ENCODE peak calls at places on chromosomes 5 and 9, in seven cellular contexts. One of them, this sample, is unnamed. For H3K9me3, the result is how much of the 10 kb centered on the place peaks cover.

GRCh38 chr9:124747065-124747464 is 24.0 kb downstream of the NR6A1 start:
- DNase-seq in aorta: no peak
- DNase-seq in adrenal gland: peak
- DNase-seq in PC-9: no peak
- DNase-seq in heart right ventricle: no peak
- DNase-seq in HepG2: no peak
- DNase-seq in GM12878: no peak
- DNase-seq in this sample: no peak

GRCh38 chr5:171907731-171908343 is 98.6 kb downstream of the FBXW11 start:
- DNase-seq in aorta: no peak
- DNase-seq in adrenal gland: peak
- DNase-seq in PC-9: peak
- DNase-seq in heart right ventricle: no peak
- DNase-seq in HepG2: peak
- DNase-seq in GM12878: no peak
- DNase-seq in this sample: no peak

GRCh38 chr9:131478421-131478868 is 24.3 kb upstream of the POMT1 start:
- DNase-seq in aorta: no peak
- DNase-seq in adrenal gland: peak
- DNase-seq in PC-9: peak
- DNase-seq in heart right ventricle: peak
- DNase-seq in HepG2: peak
- DNase-seq in GM12878: no peak
- DNase-seq in this sample: peak

GRCh38 chr9:120612218-120612617 is 32.3 kb upstream of the CDK5RAP2 start:
- DNase-seq in aorta: no peak
- DNase-seq in adrenal gland: no peak
- DNase-seq in PC-9: no peak
- DNase-seq in heart right ventricle: no peak
- DNase-seq in HepG2: no peak
- DNase-seq in GM12878: no peak
- DNase-seq in this sample: no peak

GRCh38 chr9:2291980-2292704 is 277.0 kb downstream of the SMARCA2 start:
- DNase-seq in aorta: no peak
- DNase-seq in adrenal gland: peak
- DNase-seq in PC-9: peak
- DNase-seq in heart right ventricle: no peak
- DNase-seq in HepG2: no peak
- DNase-seq in GM12878: no peak
- DNase-seq in this sample: no peak

GRCh38 chr5:152246401-152246800 is 158.7 kb downstream of the NMUR2 start:
- DNase-seq in aorta: no peak
- DNase-seq in adrenal gland: peak
- DNase-seq in PC-9: no peak
- DNase-seq in heart right ventricle: peak
- DNase-seq in HepG2: peak
- DNase-seq in GM12878: no peak
- DNase-seq in this sample: no peak

GRCh38 chr5:16552666-16553343 is 64.0 kb downstream of the RETREG1 start:
- DNase-seq in aorta: peak
- DNase-seq in adrenal gland: peak
- DNase-seq in PC-9: peak
- DNase-seq in heart right ventricle: peak
- DNase-seq in HepG2: peak
- DNase-seq in GM12878: no peak
- DNase-seq in this sample: peak

GRCh38 chr9:86434039-86434726 is 80.0 kb upstream of the TUT7 start:
- DNase-seq in aorta: peak
- DNase-seq in adrenal gland: peak
- DNase-seq in PC-9: peak
- DNase-seq in heart right ventricle: no peak
- DNase-seq in HepG2: peak
- DNase-seq in GM12878: no peak
- DNase-seq in this sample: no peak

GRCh38 chr5:143338658-143339366 is 64.7 kb downstream of the NR3C1 start:
- DNase-seq in aorta: no peak
- DNase-seq in adrenal gland: no peak
- DNase-seq in PC-9: no peak
- DNase-seq in heart right ventricle: no peak
- DNase-seq in HepG2: no peak
- DNase-seq in GM12878: no peak
- DNase-seq in this sample: no peak

GRCh38 chr5:127871448-127872153 is 168.4 kb downstream of the CCDC192 start:
- DNase-seq in aorta: no peak
- DNase-seq in adrenal gland: peak
- DNase-seq in PC-9: no peak
- DNase-seq in heart right ventricle: no peak
- DNase-seq in HepG2: no peak
- DNase-seq in GM12878: no peak
- DNase-seq in this sample: no peak

GRCh38 chr5:39650234-39650816 is 225.5 kb upstream of the DAB2 start:
- DNase-seq in aorta: no peak
- DNase-seq in adrenal gland: no peak
- DNase-seq in PC-9: no peak
- DNase-seq in heart right ventricle: no peak
- DNase-seq in HepG2: no peak
- DNase-seq in GM12878: no peak
- DNase-seq in this sample: no peak

GRCh38 chr5:166845044-166845443 is 1446.4 kb upstream of the WWC1 start:
- DNase-seq in aorta: no peak
- DNase-seq in adrenal gland: peak
- DNase-seq in PC-9: no peak
- DNase-seq in heart right ventricle: no peak
- DNase-seq in HepG2: no peak
- DNase-seq in GM12878: no peak
- DNase-seq in this sample: no peak

GRCh38 chr9:101414839-101415238 is 16.2 kb downstream of the ZNF189 start:
- DNase-seq in aorta: no peak
- DNase-seq in adrenal gland: no peak
- DNase-seq in PC-9: no peak
- DNase-seq in heart right ventricle: no peak
- DNase-seq in HepG2: no peak
- DNase-seq in GM12878: no peak
- DNase-seq in this sample: no peak
- H3K9me3 ChIP-seq in aorta: under half
- H3K9me3 ChIP-seq in adrenal gland: under half
- H3K9me3 ChIP-seq in PC-9: under half
- H3K9me3 ChIP-seq in heart right ventricle: half or more
- H3K9me3 ChIP-seq in HepG2: under half
- H3K9me3 ChIP-seq in GM12878: under half
- H3K9me3 ChIP-seq in this sample: half or more

DNA sequence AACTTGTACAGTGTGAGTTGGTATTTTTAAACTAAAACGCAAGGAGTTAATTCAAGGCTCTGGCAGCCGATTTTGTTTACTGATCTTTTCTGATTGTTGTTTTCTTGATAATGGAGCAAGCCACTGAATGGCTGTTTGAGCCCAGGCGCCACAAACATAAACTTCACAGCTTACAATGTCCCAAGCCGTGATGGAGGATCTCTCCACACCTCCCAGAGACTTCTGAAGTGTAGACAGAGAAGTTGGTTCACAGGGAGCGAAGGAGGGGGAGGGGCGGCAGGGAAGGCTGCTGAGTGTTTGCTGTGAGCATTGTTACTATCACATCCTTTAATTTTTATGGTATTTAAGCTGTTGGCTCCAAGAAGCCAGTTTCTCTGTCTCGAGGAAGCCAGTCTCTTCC is 14.7 kb downstream of the ISL1 start:
- DNase-seq in aorta: no peak
- DNase-seq in adrenal gland: no peak
- DNase-seq in PC-9: no peak
- DNase-seq in heart right ventricle: no peak
- DNase-seq in HepG2: no peak
- DNase-seq in GM12878: no peak
- DNase-seq in this sample: no peak
- H3K4me3 ChIP-seq in aorta: no peak
- H3K4me3 ChIP-seq in adrenal gland: no peak
- H3K4me3 ChIP-seq in PC-9: no peak
- H3K4me3 ChIP-seq in heart right ventricle: no peak
- H3K4me3 ChIP-seq in HepG2: no peak
- H3K4me3 ChIP-seq in GM12878: no peak
- H3K4me3 ChIP-seq in this sample: no peak

DNA sequence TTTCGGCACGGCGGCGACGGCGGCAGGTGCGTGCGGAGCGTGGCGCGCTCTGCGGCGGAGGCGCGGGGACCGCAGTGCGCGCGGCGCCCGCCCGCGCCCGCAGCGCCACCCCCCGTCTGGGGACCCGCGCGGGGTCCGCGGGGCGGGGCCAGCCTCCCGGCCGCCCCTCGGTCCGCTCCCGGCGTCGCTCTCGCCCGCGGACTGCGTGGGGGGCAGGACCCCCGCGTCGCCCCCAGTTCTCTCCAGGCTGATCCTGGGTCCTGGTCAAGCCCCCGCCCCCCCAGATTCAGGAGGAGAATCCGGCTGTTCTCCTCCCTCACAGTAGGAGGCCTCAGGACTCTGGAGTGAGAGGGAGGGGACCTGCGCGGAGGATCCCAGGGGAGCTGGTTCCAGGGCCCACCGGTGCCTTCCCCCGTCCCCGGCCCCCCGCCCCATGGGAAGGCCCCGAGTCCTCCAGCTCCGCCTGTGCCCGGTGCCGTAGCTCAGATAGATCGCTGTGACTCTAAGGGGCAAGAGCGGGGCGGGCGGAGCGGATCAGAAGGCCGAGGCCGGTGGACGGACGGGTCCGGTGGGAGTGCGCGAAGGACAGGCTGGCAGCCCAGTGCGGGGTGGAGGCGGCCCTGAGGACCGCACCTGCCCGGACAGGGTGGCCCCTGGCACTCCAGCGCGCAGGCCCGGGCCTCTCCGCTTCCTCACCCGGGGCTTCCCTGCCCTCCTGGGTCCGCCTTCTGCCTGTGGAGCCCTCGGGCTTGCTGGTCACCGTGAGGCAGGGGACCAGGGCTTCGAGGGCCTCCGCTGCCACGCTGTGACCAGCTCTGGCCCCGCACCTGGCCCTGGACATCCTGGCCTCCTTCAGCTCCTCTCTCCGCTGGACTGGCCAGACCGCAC is at the start of gene RNF208:
- DNase-seq in aorta: no peak
- DNase-seq in adrenal gland: peak
- DNase-seq in PC-9: no peak
- DNase-seq in heart right ventricle: peak
- DNase-seq in HepG2: no peak
- DNase-seq in GM12878: no peak
- DNase-seq in this sample: no peak
- H3K27ac ChIP-seq in aorta: no peak
- H3K27ac ChIP-seq in adrenal gland: peak
- H3K27ac ChIP-seq in PC-9: peak
- H3K27ac ChIP-seq in heart right ventricle: peak
- H3K27ac ChIP-seq in HepG2: peak
- H3K27ac ChIP-seq in GM12878: no peak
- H3K27ac ChIP-seq in this sample: peak

GRCh38 chr5:141298376-141298775 is 5.5 kb downstream of the SLC25A2 start:
- DNase-seq in aorta: no peak
- DNase-seq in adrenal gland: no peak
- DNase-seq in PC-9: no peak
- DNase-seq in heart right ventricle: no peak
- DNase-seq in HepG2: no peak
- DNase-seq in GM12878: no peak
- DNase-seq in this sample: no peak
- H3K9me3 ChIP-seq in aorta: under half
- H3K9me3 ChIP-seq in adrenal gland: under half
- H3K9me3 ChIP-seq in PC-9: under half
- H3K9me3 ChIP-seq in heart right ventricle: half or more
- H3K9me3 ChIP-seq in HepG2: under half
- H3K9me3 ChIP-seq in GM12878: under half
- H3K9me3 ChIP-seq in this sample: half or more

GRCh38 chr5:139646912-139647391 is 1.2 kb upstream of the CXXC5 start:
- DNase-seq in aorta: peak
- DNase-seq in adrenal gland: no peak
- DNase-seq in PC-9: no peak
- DNase-seq in heart right ventricle: no peak
- DNase-seq in HepG2: no peak
- DNase-seq in GM12878: no peak
- DNase-seq in this sample: peak
- H3K4me3 ChIP-seq in aorta: no peak
- H3K4me3 ChIP-seq in adrenal gland: no peak
- H3K4me3 ChIP-seq in PC-9: no peak
- H3K4me3 ChIP-seq in heart right ventricle: peak
- H3K4me3 ChIP-seq in HepG2: peak
- H3K4me3 ChIP-seq in GM12878: peak
- H3K4me3 ChIP-seq in this sample: peak

GRCh38 chr9:69471433-69471832 is 146.4 kb downstream of the ENTREP1 start:
- DNase-seq in aorta: no peak
- DNase-seq in adrenal gland: no peak
- DNase-seq in PC-9: no peak
- DNase-seq in heart right ventricle: no peak
- DNase-seq in HepG2: no peak
- DNase-seq in GM12878: no peak
- DNase-seq in this sample: no peak
- H3K27ac ChIP-seq in aorta: no peak
- H3K27ac ChIP-seq in adrenal gland: no peak
- H3K27ac ChIP-seq in PC-9: no peak
- H3K27ac ChIP-seq in heart right ventricle: no peak
- H3K27ac ChIP-seq in HepG2: no peak
- H3K27ac ChIP-seq in GM12878: no peak
- H3K27ac ChIP-seq in this sample: no peak

DNA sequence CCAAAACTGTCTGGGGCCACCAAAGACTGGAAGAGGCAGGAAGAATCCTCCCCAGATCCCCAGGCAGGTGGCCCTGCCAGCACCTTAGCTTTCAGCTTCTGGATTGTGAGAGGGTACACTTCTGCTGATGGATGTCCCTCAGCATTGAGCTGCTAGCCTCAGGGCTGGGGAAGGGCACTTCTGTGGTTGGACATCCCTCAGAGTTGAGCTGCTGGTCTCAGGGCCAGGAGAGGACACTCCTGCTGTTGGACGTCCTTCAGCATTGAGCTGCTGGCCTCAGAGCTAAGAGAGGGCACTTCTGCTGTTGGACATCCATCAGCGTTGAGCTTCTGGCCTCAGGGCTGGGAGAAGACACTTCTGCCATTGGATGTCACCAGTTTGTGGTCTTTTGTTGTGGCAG is 83.8 kb upstream of the FCN1 start:
- DNase-seq in aorta: no peak
- DNase-seq in adrenal gland: no peak
- DNase-seq in PC-9: no peak
- DNase-seq in heart right ventricle: no peak
- DNase-seq in HepG2: no peak
- DNase-seq in GM12878: no peak
- DNase-seq in this sample: peak
- H3K9me3 ChIP-seq in aorta: under half
- H3K9me3 ChIP-seq in adrenal gland: under half
- H3K9me3 ChIP-seq in PC-9: under half
- H3K9me3 ChIP-seq in heart right ventricle: under half
- H3K9me3 ChIP-seq in HepG2: under half
- H3K9me3 ChIP-seq in GM12878: under half
- H3K9me3 ChIP-seq in this sample: under half

GRCh38 chr9:1046639-1047604 is 3.2 kb upstream of the DMRT2 start:
- DNase-seq in aorta: no peak
- DNase-seq in adrenal gland: no peak
- DNase-seq in PC-9: no peak
- DNase-seq in heart right ventricle: no peak
- DNase-seq in HepG2: no peak
- DNase-seq in GM12878: no peak
- DNase-seq in this sample: no peak
- H3K4me3 ChIP-seq in aorta: no peak
- H3K4me3 ChIP-seq in adrenal gland: no peak
- H3K4me3 ChIP-seq in PC-9: no peak
- H3K4me3 ChIP-seq in heart right ventricle: peak
- H3K4me3 ChIP-seq in HepG2: no peak
- H3K4me3 ChIP-seq in GM12878: peak
- H3K4me3 ChIP-seq in this sample: no peak